ENCODE peak calls at places on chromosomes 11 and 22, in six cellular contexts. J is PC-3; S is ovary; A is spleen; F is CD4-positive, alpha-beta memory T cell; V is right atrium auricular region. W is an unnamed sample. For H3K4me1, the result is how much of the 10 kb centered on the place peaks cover.

GRCh38 chr11:9691865-9692264 is 28.0 kb downstream of the SWAP70 start:
- DNase-seq in J (peak), S (no peak), A (no peak), F (no peak), V (no peak), W (no peak)

GRCh38 chr11:75241906-75242644 is 1.5 kb downstream of the TPBGL start:
- DNase-seq in J (no peak), S (no peak), A (no peak), F (no peak), V (no peak), W (no peak)

GRCh38 chr11:91970604-91971003 is 254.0 kb upstream of the FAT3 start:
- DNase-seq in J (no peak), S (no peak), A (no peak), F (no peak), V (no peak), W (no peak)

GRCh38 chr11:75352417-75353206 is 1.2 kb upstream of the ARRB1 start:
- DNase-seq in J (no peak), S (no peak), A (peak), F (no peak), V (no peak), W (peak)

GRCh38 chr22:29626497-29627195 is 23.2 kb downstream of the NF2 start:
- DNase-seq in J (peak), S (no peak), A (no peak), F (no peak), V (no peak), W (no peak)

GRCh38 chr22:49197986-49198704 is 629.5 kb downstream of the BRD1 start:
- DNase-seq in J (no peak), S (no peak), A (no peak), F (no peak), V (no peak), W (no peak)

GRCh38 chr11:125593113-125593761 is 585 bp downstream of the STT3A start:
- DNase-seq in J (peak), S (no peak), A (no peak), F (peak), V (no peak), W (no peak)

GRCh38 chr11:106156290-106156937 is 79.0 kb downstream of the AASDHPPT start:
- DNase-seq in J (peak), S (no peak), A (no peak), F (no peak), V (no peak), W (no peak)

GRCh38 chr22:45524966-45525365 is 22.3 kb downstream of the FBLN1 start:
- DNase-seq in J (no peak), S (no peak), A (no peak), F (no peak), V (no peak), W (no peak)

GRCh38 chr11:13260963-13261599 is 16.5 kb upstream of the BMAL1 start:
- DNase-seq in J (peak), S (no peak), A (no peak), F (no peak), V (no peak), W (no peak)

GRCh38 chr11:16787035-16787744 is 48.7 kb downstream of the C11orf58 start:
- DNase-seq in J (peak), S (no peak), A (no peak), F (no peak), V (no peak), W (no peak)

GRCh38 chr11:103397369-103397768 is 288.1 kb downstream of the DYNC2H1 start:
- DNase-seq in J (no peak), S (no peak), A (no peak), F (no peak), V (no peak), W (no peak)

GRCh38 chr11:8719260-8720190 is 36.9 kb downstream of the RPL27A start:
- DNase-seq in J (peak), S (no peak), A (no peak), F (no peak), V (peak), W (peak)

GRCh38 chr11:34682822-34683221 is 61.9 kb downstream of the EHF start:
- DNase-seq in J (peak), S (no peak), A (no peak), F (no peak), V (no peak), W (no peak)

GRCh38 chr22:40289991-40290459 is 56.3 kb upstream of the ADSL start:
- DNase-seq in J (no peak), S (no peak), A (peak), F (peak), V (no peak), W (no peak)

GRCh38 chr11:32198053-32198452 is 107.2 kb downstream of the RCN1 start:
- DNase-seq in J (peak), S (no peak), A (no peak), F (no peak), V (no peak), W (no peak)

GRCh38 chr11:113532697-113533424 is 57.7 kb upstream of the DRD2 start:
- DNase-seq in J (peak), S (peak), A (no peak), F (peak), V (peak), W (peak)

GRCh38 chr22:46697811-46698515 is 40.1 kb downstream of the CERK start:
- DNase-seq in J (no peak), S (no peak), A (no peak), F (no peak), V (no peak), W (no peak)

GRCh38 chr11:59425131-59425530 is 1.1 kb downstream of the OR5A2 start:
- DNase-seq in J (no peak), S (no peak), A (no peak), F (no peak), V (no peak), W (no peak)

GRCh38 chr11:63821411-63821810 is 8.2 kb downstream of the SPINDOC start:
- DNase-seq in J (peak), S (no peak), A (no peak), F (no peak), V (no peak), W (no peak)

GRCh38 chr11:69052343-69053168 is 3.8 kb downstream of the TPCN2 start:
- DNase-seq in J (no peak), S (no peak), A (no peak), F (no peak), V (no peak), W (no peak)

GRCh38 chr11:130118636-130119387 is 40.8 kb upstream of the ST14 start:
- DNase-seq in J (no peak), S (no peak), A (no peak), F (peak), V (no peak), W (no peak)

GRCh38 chr11:2538951-2539735 is 94.3 kb downstream of the KCNQ1 start:
- DNase-seq in J (no peak), S (peak), A (peak), F (no peak), V (no peak), W (peak)

DNA sequence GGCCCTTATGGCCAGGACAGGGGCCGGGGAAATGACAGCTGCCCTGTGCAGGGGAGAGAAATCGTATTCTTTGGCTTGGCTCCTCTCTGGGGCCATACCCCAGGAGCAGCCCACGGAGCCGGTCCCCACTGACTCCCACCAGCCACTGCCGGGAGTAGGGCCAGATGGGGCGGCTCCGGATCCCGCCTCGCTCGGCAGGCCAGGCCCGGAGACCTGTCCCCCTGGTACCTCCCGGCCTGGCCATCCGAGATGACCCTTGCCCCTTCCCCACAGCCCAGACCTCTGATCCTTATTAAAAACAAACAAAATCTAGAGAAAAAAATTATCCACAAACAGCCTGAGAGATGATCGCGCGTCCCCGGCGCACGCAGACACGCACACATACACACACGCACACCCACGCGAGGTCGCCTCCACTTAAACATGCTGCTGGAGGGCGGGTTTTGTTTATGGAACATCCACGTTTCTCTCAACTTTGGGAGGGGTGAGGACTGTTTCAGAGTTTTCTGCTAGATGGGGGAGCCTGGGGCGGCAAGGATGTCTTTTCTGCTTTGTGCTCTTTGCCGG is 59.1 kb downstream of the IGLL1 start:
- DNase-seq in J (no peak), S (peak), A (peak), F (no peak), V (no peak), W (no peak)
- H3K27ac ChIP-seq in J (peak), S (peak), A (peak), F (no peak), V (peak), W (peak)

DNA sequence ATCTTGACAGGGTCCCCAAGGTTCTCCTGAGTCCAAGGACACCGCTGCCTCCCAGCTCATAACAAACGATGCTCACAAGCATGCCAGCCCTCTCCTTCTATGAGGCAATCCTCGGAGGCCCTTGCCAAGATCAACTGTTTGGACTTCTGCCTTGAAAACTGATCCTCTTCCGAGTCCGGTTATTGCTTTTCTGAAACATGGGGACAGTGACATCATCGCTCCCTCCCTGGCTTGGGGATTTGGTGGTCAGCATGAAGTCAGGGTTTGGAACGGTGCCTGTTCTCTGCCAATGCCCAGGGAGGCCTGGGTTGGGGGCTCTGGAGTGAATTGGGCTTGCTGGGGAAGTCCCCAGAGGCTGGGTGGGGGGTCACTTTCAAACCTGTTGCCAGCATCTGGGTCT is 149.3 kb downstream of the FBXO7 start:
- DNase-seq in J (no peak), S (peak), A (no peak), F (no peak), V (peak), W (peak)
- H3K4me1 ChIP-seq in J (under half), S (under half), A (half or more), F (under half), V (under half), W (under half)

DNA sequence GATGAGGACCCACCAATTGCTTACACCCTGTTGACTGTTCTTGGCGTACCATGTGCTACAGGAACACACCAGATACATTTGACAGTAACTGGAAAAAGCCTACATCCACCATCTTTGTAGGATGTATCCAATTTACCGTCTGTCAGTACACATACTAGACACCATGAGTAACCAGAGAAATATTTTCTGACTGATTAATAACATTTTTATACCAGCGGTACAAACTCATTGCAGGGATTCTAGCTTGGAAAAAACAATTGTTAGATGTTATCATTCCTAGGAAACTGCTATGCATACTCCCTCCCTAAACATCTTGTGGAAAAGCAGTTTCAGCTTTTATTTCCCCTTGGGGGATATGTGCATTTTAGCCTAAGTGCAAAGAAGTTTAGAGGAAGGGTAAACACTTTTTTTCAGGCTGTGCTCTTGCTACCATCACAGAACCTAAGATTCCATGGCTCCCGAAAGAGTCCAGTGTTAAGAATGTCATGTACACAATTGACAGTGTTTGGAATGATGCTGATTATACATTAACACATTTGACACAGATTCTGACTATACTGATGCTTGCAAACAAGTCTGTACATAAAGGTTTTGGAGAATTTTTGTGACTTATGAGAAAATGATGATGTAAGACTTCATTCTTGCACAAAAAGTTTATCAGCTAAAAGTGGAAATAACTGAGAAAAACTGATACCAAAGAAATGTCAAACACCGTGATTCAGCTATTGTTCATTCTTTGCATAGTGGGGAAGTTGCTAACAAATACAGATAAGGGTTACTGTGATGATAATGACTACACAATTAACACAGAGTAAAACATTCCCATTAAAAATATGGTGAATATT is 23.7 kb downstream of the NCF4 start:
- DNase-seq in J (no peak), S (no peak), A (no peak), F (no peak), V (no peak), W (no peak)
- H3K27ac ChIP-seq in J (no peak), S (no peak), A (no peak), F (no peak), V (no peak), W (no peak)

DNA sequence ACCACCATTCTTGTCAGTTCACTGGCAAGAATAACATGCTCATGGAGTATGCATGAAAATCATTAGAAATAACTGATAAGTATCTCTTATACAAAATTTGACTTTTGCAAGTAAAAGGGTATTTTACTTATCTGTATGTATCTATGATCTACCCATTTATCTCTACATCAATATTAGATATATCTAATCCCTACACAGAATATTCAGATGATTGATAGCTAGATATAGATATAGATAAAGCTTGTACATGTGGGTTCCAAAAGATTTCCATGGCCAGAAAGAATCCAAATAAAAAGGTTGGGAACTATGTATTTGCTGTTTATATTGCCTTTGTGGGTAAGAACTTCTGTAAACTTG is 185.5 kb downstream of the MAML2 start:
- DNase-seq in J (no peak), S (no peak), A (no peak), F (no peak), V (no peak), W (no peak)
- H3K4me1 ChIP-seq in J (under half), S (under half), A (half or more), F (under half), V (under half), W (under half)

GRCh38 chr11:66323684-66324083 is 6.8 kb upstream of the CD248 start:
- DNase-seq in J (no peak), S (no peak), A (no peak), F (no peak), V (no peak), W (no peak)

GRCh38 chr11:66325140-66325754 is 8.4 kb upstream of the CD248 start:
- DNase-seq in J (no peak), S (no peak), A (no peak), F (no peak), V (no peak), W (no peak)

GRCh38 chr11:66326261-66327111 is 9.6 kb upstream of the CD248 start:
- DNase-seq in J (peak), S (no peak), A (no peak), F (no peak), V (no peak), W (no peak)

GRCh38 chr11:66322732-66323427 is 6.0 kb upstream of the CD248 start:
- DNase-seq in J (no peak), S (no peak), A (no peak), F (no peak), V (peak), W (no peak)

DNA sequence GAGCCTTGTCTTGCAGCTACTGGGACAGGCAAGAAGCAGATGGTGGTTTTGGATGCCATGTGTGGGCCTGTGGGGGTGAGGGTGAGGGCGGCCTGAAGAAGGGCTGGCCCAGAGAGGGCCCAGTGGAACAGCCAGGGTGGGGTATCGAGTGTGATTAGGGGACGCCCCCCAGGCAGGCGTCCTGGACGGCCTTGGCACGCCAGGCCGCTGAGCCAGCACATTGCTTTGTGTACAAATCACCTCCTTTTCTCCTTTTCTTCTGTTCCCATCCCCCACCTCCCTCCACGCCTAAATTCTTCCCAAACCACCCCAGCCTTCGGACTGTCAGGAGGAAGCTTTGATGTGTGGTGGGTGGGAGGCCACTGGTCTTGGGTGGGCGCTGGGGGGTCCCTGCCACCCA is 7.8 kb upstream of the CD248 start:
- DNase-seq in J (no peak), S (no peak), A (no peak), F (no peak), V (no peak), W (no peak)
- H3K27ac ChIP-seq in J (no peak), S (no peak), A (no peak), F (no peak), V (no peak), W (no peak)